ENCODE peak calls at places on chromosomes 4 and X, in four cellular contexts. R is astrocyte of the spinal cord, A is lower lobe of right lung, N is fibroblast of lung. G is an unnamed sample.
A peak's percentile ranks its signal among the peaks of the same experiment; 100 is the strongest.

GRCh38 chr4:4855293-4856070 is 4.0 kb upstream of the MSX1 start:
- DNase-seq in R (peak; percentile 18), A (no peak), N (no peak), G (no peak)

GRCh38 chr4:15078682-15079642 is 76.7 kb downstream of the CPEB2 start:
- DNase-seq in R (peak; percentile 49), A (no peak), N (peak; percentile 95), G (peak; percentile 27)

GRCh38 chr4:3304831-3305609 is 12.2 kb downstream of the RGS12 start:
- DNase-seq in R (peak; percentile 36), A (peak; percentile 37), N (peak; percentile 43), G (no peak)

GRCh38 chrX:153551135-153551534 is 33.7 kb downstream of the ATP2B3 start:
- DNase-seq in R (no peak), A (no peak), N (no peak), G (no peak)

GRCh38 chrX:31301203-31301602 is 229.4 kb upstream of the FTHL17 start:
- DNase-seq in R (no peak), A (no peak), N (no peak), G (no peak)

GRCh38 chrX:16171944-16172343 is 4.7 kb downstream of the MAGEB17 start:
- DNase-seq in R (no peak), A (no peak), N (no peak), G (no peak)

GRCh38 chrX:77966361-77966760 is 3.1 kb downstream of the PGAM4 start:
- DNase-seq in R (no peak), A (no peak), N (no peak), G (no peak)

GRCh38 chr4:182307746-182308145 is 64.5 kb downstream of the TENM3 start:
- DNase-seq in R (peak; percentile 98), A (no peak), N (peak; percentile 90), G (peak; percentile 40)

GRCh38 chr4:26812049-26812729 is 48.5 kb upstream of the STIM2 start:
- DNase-seq in R (no peak), A (no peak), N (no peak), G (peak; percentile 49)

GRCh38 chr4:120266602-120267001 is 200.0 kb upstream of the MAD2L1 start:
- DNase-seq in R (no peak), A (no peak), N (no peak), G (no peak)

GRCh38 chrX:154449618-154450017 is 5.7 kb downstream of the FAM50A start:
- DNase-seq in R (no peak), A (no peak), N (no peak), G (no peak)

GRCh38 chr4:86033171-86033570 is 326.7 kb downstream of the MAPK10 start:
- DNase-seq in R (peak; percentile 95), A (peak; percentile 48), N (peak; percentile 88), G (peak; percentile 64)

GRCh38 chrX:39766882-39767281 is 330.9 kb downstream of the BCOR start:
- DNase-seq in R (peak; percentile 39), A (no peak), N (no peak), G (no peak)

GRCh38 chrX:72107320-72107719 is 24.4 kb downstream of the RTL5 start:
- DNase-seq in R (no peak), A (no peak), N (no peak), G (peak; percentile 52)
- TF ChIP-seq CTCF in R (no peak), A (no peak), N (no peak), G (no peak)

GRCh38 chr4:7650606-7651400 is 216.1 kb upstream of the PSAPL1 start:
- DNase-seq in R (peak; percentile 32), A (peak; percentile 44), N (peak; percentile 36), G (peak; percentile 62)

GRCh38 chr4:7651461-7651921 is 216.8 kb upstream of the PSAPL1 start:
- DNase-seq in R (peak; percentile 58), A (peak; percentile 49), N (peak; percentile 37), G (no peak)

GRCh38 chr4:7649411-7649740 is 214.6 kb upstream of the PSAPL1 start:
- DNase-seq in R (no peak), A (peak; percentile 40), N (no peak), G (no peak)

GRCh38 chr4:7648813-7649395 is 214.2 kb upstream of the PSAPL1 start:
- DNase-seq in R (no peak), A (no peak), N (no peak), G (no peak)

DNA sequence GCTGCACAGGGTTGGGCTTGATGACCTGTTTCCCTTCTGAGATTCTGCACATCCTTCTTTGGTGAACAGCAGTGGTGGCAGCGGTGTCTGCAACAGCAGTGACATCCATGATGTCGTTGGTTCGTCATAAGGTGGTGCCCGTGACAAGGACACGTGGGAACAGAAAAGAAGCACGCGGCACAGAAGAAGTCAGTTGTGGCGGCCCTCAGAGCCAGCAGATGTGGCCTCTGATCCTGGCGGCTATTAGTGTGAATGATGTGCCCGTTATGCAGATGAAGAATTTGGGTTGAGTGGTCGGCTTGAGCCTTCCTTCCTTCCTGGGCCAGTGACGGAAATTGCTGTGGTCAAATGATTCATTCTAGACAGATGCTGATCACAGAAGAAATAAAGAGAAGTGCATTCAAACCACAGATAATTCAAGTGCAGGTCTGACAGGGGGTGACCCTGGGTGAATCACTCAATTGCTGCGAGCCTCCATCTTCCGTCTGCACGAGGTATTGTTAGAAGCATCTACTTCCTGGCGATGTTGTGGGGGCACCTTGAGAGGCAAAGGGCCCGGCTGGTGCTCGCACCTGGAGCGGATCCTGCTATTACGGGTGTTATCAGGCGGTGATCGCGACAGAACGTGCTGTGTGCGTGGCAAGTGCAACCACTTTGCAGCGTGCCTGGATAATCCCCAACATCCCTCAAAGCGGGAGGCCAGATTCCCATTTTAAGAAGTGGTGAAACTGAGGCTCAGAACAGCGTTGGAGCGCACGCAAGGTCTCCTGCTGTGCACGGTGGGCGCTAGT is 215.2 kb upstream of the PSAPL1 start:
- DNase-seq in R (peak; percentile 89), A (peak; percentile 53), N (peak; percentile 67), G (peak; percentile 84)
- TF ChIP-seq CTCF in R (no peak), A (no peak), N (no peak), G (no peak)

GRCh38 chr4:102610007-102610406 is 108.8 kb downstream of the NFKB1 start:
- DNase-seq in R (no peak), A (no peak), N (peak; percentile 39), G (peak; percentile 22)
- TF ChIP-seq CTCF in R (peak; percentile 46), A (no peak), N (peak; percentile 52), G (peak; percentile 52)

GRCh38 chr4:156378053-156378665 is 424.5 kb upstream of the CTSO start:
- DNase-seq in R (peak; percentile 27), A (no peak), N (peak; percentile 89), G (peak; percentile 63)
- TF ChIP-seq CTCF in R (peak; percentile 41), A (no peak), N (peak; percentile 89), G (peak; percentile 72)

GRCh38 chrX:23344208-23344903 is 9.7 kb downstream of the PTCHD1 start:
- DNase-seq in R (peak; percentile 29), A (no peak), N (no peak), G (peak; percentile 62)
- TF ChIP-seq CTCF in R (no peak), A (no peak), N (no peak), G (no peak)

DNA sequence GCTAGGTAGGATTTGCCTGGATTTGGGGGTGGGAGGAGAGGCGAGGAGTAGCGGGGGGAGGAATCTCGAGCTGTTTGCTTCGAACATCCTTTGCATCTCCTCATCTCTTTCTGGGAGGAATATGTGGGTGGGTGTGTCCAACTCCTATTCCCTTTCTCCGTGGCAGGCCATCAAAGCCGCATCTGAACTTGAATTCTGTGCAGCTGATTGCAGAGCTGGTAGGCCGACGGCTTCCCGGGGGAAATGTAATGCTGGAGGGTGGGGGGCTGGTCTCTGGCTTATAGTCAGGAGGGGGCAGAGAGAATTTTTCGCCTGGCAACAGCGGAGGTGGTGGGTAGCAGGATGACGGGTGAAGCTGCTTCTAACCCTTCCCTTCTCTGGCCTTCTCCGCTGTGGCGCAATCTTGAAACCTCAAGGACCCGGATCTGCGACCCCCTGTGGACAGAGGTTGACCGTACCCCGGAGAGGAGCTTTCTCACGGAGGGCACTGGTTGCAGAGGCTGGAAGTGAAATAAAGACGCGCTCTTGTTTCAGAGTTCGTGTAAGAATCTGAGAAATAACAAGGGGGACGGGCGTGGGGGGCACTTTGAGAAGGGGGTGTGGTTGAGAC is 654 bp downstream of the ZCCHC12 start:
- DNase-seq in R (no peak), A (no peak), N (no peak), G (no peak)
- TF ChIP-seq CTCF in R (no peak), A (no peak), N (no peak), G (no peak)

GRCh38 chr4:42278709-42279324 is 118.5 kb upstream of the SHISA3 start:
- DNase-seq in R (no peak), A (no peak), N (no peak), G (no peak)

GRCh38 chr4:42282081-42282901 is 115.0 kb upstream of the SHISA3 start:
- DNase-seq in R (peak; percentile 77), A (no peak), N (peak; percentile 85), G (peak; percentile 89)

GRCh38 chr4:42281324-42282020 is 115.8 kb upstream of the SHISA3 start:
- DNase-seq in R (no peak), A (no peak), N (no peak), G (no peak)

GRCh38 chr4:42277291-42277690 is 120.0 kb upstream of the SHISA3 start:
- DNase-seq in R (no peak), A (no peak), N (peak; percentile 8), G (peak; percentile 72)

DNA sequence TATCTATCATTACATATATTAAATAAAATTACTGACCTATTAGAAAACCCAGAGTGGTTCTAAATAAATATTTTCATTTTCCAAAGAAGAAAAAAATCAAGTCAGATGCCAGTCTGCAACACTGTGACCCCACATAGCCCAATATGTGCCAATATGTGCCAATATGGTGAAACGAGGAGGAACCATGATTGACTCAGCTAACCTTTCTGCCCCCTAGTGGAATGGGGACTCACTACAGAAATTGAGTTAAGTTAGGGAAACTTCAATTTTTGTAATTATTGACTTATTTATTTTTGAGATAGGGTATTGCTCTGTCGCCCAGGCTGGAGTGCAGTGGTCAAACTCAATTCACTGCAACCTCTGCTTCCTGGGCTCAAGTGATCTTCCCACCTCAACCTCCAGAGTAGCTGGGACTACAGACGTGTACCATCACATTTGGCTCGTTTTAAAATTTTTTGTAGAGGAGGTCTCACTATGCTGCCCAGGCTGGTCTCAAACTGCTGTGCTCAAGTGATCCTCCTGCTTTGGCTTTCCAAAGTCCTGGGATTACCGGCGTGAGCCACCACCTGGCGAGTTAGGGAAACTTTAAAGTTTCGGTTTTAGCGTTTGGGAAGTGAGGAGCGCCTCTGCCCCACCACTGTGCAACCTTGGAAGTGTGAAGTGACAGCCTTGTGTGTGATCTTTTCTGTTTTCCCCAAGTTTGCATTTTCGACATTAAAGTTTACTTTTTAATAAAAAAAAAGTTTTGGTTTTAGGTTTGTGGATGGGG is 116.8 kb upstream of the SHISA3 start:
- DNase-seq in R (no peak), A (no peak), N (peak; percentile 41), G (peak; percentile 48)
- TF ChIP-seq CTCF in R (peak; percentile 73), A (peak; percentile 58), N (peak; percentile 80), G (peak; percentile 65)

GRCh38 chr4:164771088-164771487 is 17.2 kb downstream of the SMIM31 start:
- DNase-seq in R (no peak), A (no peak), N (peak; percentile 2), G (no peak)

GRCh38 chr4:164772076-164772475 is 18.1 kb downstream of the SMIM31 start:
- DNase-seq in R (no peak), A (no peak), N (no peak), G (no peak)

GRCh38 chr4:164770051-164770724 is 16.3 kb downstream of the SMIM31 start:
- DNase-seq in R (no peak), A (no peak), N (no peak), G (no peak)

GRCh38 chr4:164765096-164765495 is 11.2 kb downstream of the SMIM31 start:
- DNase-seq in R (no peak), A (no peak), N (no peak), G (no peak)

GRCh38 chr4:164768516-164768915 is 14.6 kb downstream of the SMIM31 start:
- DNase-seq in R (peak; percentile 16), A (no peak), N (peak; percentile 20), G (peak; percentile 33)
- TF ChIP-seq CTCF in R (peak; percentile 52), A (peak; percentile 15), N (peak; percentile 55), G (peak; percentile 57)

G was measured in PC-3.